ENCODE peak calls at places on chromosome 11, in nine cellular contexts. G is right atrium auricular region, I is upper lobe of right lung, R is A549, U is H1, C is testis, B is psoas muscle, P is adipocyte, O is endothelial cell of umbilical vein. M is an unnamed sample. For H3K9me3, the result is how much of the 10 kb centered on the place peaks cover.

GRCh38 chr11:107840120-107840479 is 18.5 kb downstream of the SLC35F2 start:
- DNase-seq in G (no peak), I (no peak), R (no peak), U (no peak), C (no peak), B (no peak), P (no peak), O (no peak), M (peak)

GRCh38 chr11:124475265-124475664 is 29.8 kb upstream of the OR8B8 start:
- DNase-seq in G (no peak), I (no peak), R (no peak), U (no peak), C (no peak), B (no peak), P (no peak), O (no peak), M (no peak)

GRCh38 chr11:40787243-40787642 is 672.2 kb downstream of the LRRC4C start:
- DNase-seq in G (no peak), I (no peak), R (no peak), U (no peak), C (no peak), B (no peak), P (no peak), O (no peak), M (no peak)

GRCh38 chr11:47688101-47688500 is 27.1 kb downstream of the AGBL2 start:
- DNase-seq in G (no peak), I (peak), R (no peak), U (no peak), C (no peak), B (no peak), P (no peak), O (no peak), M (no peak)

GRCh38 chr11:126098204-126098769 is 35.6 kb upstream of the CDON start:
- DNase-seq in G (no peak), I (no peak), R (no peak), U (no peak), C (no peak), B (no peak), P (no peak), O (no peak), M (no peak)

GRCh38 chr11:78310500-78310909 is 107.1 kb downstream of the GAB2 start:
- DNase-seq in G (peak), I (peak), R (no peak), U (no peak), C (peak), B (peak), P (no peak), O (no peak), M (no peak)

GRCh38 chr11:118349475-118349874 is 5.3 kb downstream of the CD3G start:
- DNase-seq in G (no peak), I (no peak), R (no peak), U (no peak), C (no peak), B (no peak), P (no peak), O (no peak), M (no peak)

GRCh38 chr11:101407324-101407723 is 176.5 kb downstream of the TRPC6 start:
- DNase-seq in G (no peak), I (no peak), R (no peak), U (no peak), C (peak), B (no peak), P (peak), O (no peak), M (peak)

GRCh38 chr11:127521413-127521812 is 520.8 kb upstream of the KIRREL3 start:
- DNase-seq in G (no peak), I (no peak), R (no peak), U (no peak), C (no peak), B (no peak), P (peak), O (no peak), M (peak)

GRCh38 chr11:3614742-3615171 is 27.0 kb downstream of the ART5 start:
- DNase-seq in G (no peak), I (peak), R (no peak), U (no peak), C (no peak), B (peak), P (no peak), O (no peak), M (no peak)

GRCh38 chr11:118886681-118887111 is 3.0 kb downstream of the CXCR5 start:
- DNase-seq in G (no peak), I (no peak), R (no peak), U (no peak), C (no peak), B (peak), P (no peak), O (no peak), M (no peak)

GRCh38 chr11:60950933-60951610 is 904 bp downstream of the SLC15A3 start:
- DNase-seq in G (no peak), I (peak), R (no peak), U (no peak), C (peak), B (no peak), P (peak), O (no peak), M (no peak)

GRCh38 chr11:91303754-91304153 is 920.9 kb upstream of the FAT3 start:
- DNase-seq in G (no peak), I (no peak), R (no peak), U (no peak), C (no peak), B (no peak), P (no peak), O (no peak), M (no peak)

GRCh38 chr11:60948251-60948650 is 3.7 kb downstream of the SLC15A3 start:
- DNase-seq in G (no peak), I (no peak), R (no peak), U (no peak), C (no peak), B (no peak), P (no peak), O (no peak), M (no peak)

GRCh38 chr11:8785457-8785856 is 102.9 kb downstream of the RPL27A start:
- DNase-seq in G (no peak), I (no peak), R (no peak), U (no peak), C (no peak), B (no peak), P (no peak), O (no peak), M (no peak)

DNA sequence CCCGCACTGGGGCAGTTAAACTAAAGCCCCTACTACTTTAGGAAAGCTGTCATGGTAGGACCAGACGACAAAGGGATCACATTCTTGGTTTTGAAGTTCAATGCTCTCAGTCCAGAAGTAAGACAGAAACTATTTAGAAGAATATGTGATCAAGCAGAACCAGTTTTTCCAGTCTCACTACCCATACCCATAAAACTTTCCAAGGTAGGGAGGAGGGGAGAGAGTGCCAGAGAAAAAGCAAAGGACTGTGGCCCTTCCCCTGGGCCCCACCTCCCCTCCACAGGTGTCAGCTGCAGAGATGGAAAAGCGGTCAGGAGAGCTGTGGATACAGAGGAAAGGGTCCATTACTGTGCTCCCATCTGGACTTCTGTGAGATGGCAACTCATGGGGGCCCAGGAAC is 587.1 kb downstream of the SOX6 start:
- DNase-seq in G (no peak), I (peak), R (no peak), U (no peak), C (no peak), B (no peak), P (no peak), O (no peak), M (no peak)
- H3K9me3 ChIP-seq in G (under half), I (under half), R (under half), U (under half), C (under half), B (under half), P (under half), O (under half), M (under half)

GRCh38 chr11:130160460-130161090 is 993 bp downstream of the ST14 start:
- DNase-seq in G (no peak), I (no peak), R (no peak), U (no peak), C (no peak), B (no peak), P (no peak), O (no peak), M (no peak)
- H3K4me3 ChIP-seq in G (no peak), I (peak), R (no peak), U (peak), C (no peak), B (peak), P (no peak), O (no peak), M (no peak)

GRCh38 chr11:55936300-55936699 is at the start of gene OR5I1:
- DNase-seq in G (no peak), I (no peak), R (no peak), U (no peak), C (no peak), B (no peak), P (no peak), O (no peak), M (no peak)
- H3K9me3 ChIP-seq in G (under half), I (under half), R (under half), U (under half), C (under half), B (under half), P (under half), O (under half), M (under half)

DNA sequence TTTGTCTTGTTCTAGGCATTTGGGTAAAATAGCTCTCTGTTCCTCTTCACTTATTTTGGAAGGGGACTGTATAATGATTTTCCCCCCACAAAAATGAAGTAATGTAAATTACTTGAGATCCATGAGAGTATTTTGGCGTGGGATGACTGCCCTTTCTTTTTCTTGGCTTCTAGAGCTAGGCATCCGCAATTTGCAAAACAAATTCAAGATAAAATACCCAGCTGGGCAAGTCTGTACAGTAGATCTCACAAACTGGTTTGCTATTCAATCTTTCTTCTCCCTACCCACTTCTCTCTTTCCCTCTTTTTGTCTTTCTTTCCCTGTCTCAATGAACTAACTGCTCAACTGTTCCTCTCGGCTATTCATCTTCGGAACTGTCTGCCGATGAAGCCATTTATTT is 75.7 kb upstream of the MTMR2 start:
- DNase-seq in G (no peak), I (no peak), R (no peak), U (no peak), C (no peak), B (no peak), P (no peak), O (no peak), M (no peak)
- H3K4me3 ChIP-seq in G (no peak), I (no peak), R (no peak), U (no peak), C (no peak), B (no peak), P (peak), O (no peak), M (no peak)

GRCh38 chr11:74870485-74870884 is 78.4 kb downstream of the XRRA1 start:
- DNase-seq in G (no peak), I (no peak), R (peak), U (no peak), C (no peak), B (no peak), P (peak), O (peak), M (no peak)
- H3K9me3 ChIP-seq in G (under half), I (half or more), R (under half), U (under half), C (under half), B (half or more), P (half or more), O (under half), M (half or more)

DNA sequence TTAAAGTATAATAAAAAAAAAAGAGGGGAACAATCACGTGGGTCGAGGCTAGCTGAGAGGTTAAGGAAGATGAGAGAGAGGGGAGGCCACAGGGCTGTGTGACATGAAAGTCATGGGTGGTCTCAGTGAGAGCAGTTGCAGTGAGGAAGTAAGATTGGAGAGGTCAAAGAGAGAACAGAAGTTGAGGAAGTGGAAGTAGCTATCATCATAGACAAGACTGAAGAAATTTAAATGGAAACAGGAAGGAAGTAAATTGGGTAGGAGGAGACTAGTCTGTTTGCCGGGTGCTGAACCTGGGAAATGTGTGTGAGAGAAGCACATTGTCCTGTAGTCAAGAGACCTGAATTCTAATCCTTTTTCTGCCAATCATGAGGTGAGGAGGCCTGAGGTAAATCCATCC is 79.9 kb upstream of the CD44 start:
- DNase-seq in G (no peak), I (no peak), R (no peak), U (no peak), C (no peak), B (no peak), P (no peak), O (no peak), M (no peak)
- H3K4me3 ChIP-seq in G (no peak), I (no peak), R (no peak), U (no peak), C (no peak), B (no peak), P (no peak), O (no peak), M (no peak)

GRCh38 chr11:69141742-69142141 is 14.0 kb upstream of the SMIM38 start:
- DNase-seq in G (no peak), I (peak), R (no peak), U (no peak), C (no peak), B (no peak), P (no peak), O (no peak), M (no peak)
- H3K9me3 ChIP-seq in G (under half), I (under half), R (under half), U (under half), C (under half), B (under half), P (under half), O (under half), M (under half)

DNA sequence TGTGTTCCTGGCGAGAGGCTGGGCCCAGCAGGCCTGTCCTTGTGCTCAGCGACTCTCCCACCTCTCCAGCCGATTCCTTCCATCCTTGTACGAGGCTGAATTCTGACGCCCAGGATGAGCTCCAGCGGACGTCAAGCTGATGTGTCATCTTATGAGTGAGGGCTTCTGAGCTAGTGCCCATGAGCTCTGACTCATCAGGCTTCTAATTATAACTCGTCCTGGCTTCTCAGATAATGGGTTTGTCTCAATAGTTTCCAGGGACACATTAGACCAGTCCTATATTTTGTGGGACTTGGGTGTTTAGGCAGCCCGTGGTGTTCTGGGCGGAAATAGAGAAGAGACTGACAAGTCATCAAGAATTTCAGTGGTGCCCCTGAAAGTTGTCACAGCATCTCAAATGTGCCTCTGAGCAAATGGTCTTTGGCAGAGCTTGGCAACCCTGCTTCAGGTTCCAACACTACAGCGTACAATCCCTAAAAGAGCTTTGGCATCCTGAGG is 108.2 kb upstream of the CD44 start:
- DNase-seq in G (peak), I (no peak), R (peak), U (no peak), C (peak), B (peak), P (peak), O (peak), M (peak)
- H3K4me3 ChIP-seq in G (no peak), I (no peak), R (no peak), U (no peak), C (no peak), B (no peak), P (peak), O (no peak), M (no peak)

GRCh38 chr11:1414650-1415049 is 24.9 kb downstream of the BRSK2 start:
- DNase-seq in G (no peak), I (no peak), R (no peak), U (no peak), C (no peak), B (no peak), P (no peak), O (no peak), M (no peak)

GRCh38 chr11:1415631-1416030 is 25.9 kb downstream of the BRSK2 start:
- DNase-seq in G (no peak), I (no peak), R (no peak), U (no peak), C (no peak), B (no peak), P (no peak), O (no peak), M (no peak)

GRCh38 chr11:1410366-1411291 is 20.9 kb downstream of the BRSK2 start:
- DNase-seq in G (no peak), I (no peak), R (no peak), U (no peak), C (no peak), B (no peak), P (no peak), O (no peak), M (no peak)

GRCh38 chr11:1411301-1411700 is 21.6 kb downstream of the BRSK2 start:
- DNase-seq in G (no peak), I (no peak), R (no peak), U (no peak), C (no peak), B (no peak), P (no peak), O (no peak), M (no peak)

GRCh38 chr11:1412377-1413095 is 22.8 kb downstream of the BRSK2 start:
- DNase-seq in G (no peak), I (no peak), R (no peak), U (no peak), C (no peak), B (no peak), P (no peak), O (no peak), M (no peak)
- H3K9me3 ChIP-seq in G (under half), I (under half), R (under half), U (half or more), C (under half), B (under half), P (under half), O (under half), M (under half)

GRCh38 chr11:129640671-129641070 is 175.0 kb upstream of the TMEM45B start:
- DNase-seq in G (no peak), I (no peak), R (no peak), U (no peak), C (no peak), B (no peak), P (no peak), O (no peak), M (no peak)

GRCh38 chr11:129637473-129637872 is 178.2 kb upstream of the TMEM45B start:
- DNase-seq in G (no peak), I (no peak), R (no peak), U (no peak), C (no peak), B (no peak), P (no peak), O (no peak), M (no peak)

GRCh38 chr11:129636926-129637325 is 178.7 kb upstream of the TMEM45B start:
- DNase-seq in G (no peak), I (no peak), R (no peak), U (no peak), C (no peak), B (no peak), P (no peak), O (no peak), M (no peak)

GRCh38 chr11:129637983-129638776 is 177.5 kb upstream of the TMEM45B start:
- DNase-seq in G (no peak), I (no peak), R (no peak), U (no peak), C (no peak), B (no peak), P (no peak), O (peak), M (no peak)

GRCh38 chr11:129639300-129639699 is 176.3 kb upstream of the TMEM45B start:
- DNase-seq in G (no peak), I (no peak), R (peak), U (no peak), C (no peak), B (no peak), P (peak), O (peak), M (peak)
- H3K4me3 ChIP-seq in G (no peak), I (no peak), R (no peak), U (no peak), C (no peak), B (no peak), P (no peak), O (no peak), M (no peak)